ENCODE peak calls at places on chromosomes 12 and 14, in seven cellular contexts. C, K, R, U, V, F and O are unnamed samples.

GRCh38 chr12:50127546-50127945 is 15.5 kb downstream of the COX14 start:
- DNase-seq in C (no peak), K (no peak), R (no peak), U (no peak), V (no peak), F (no peak), O (no peak)

GRCh38 chr14:102941419-102942011 is 19.1 kb downstream of the AMN start:
- DNase-seq in C (no peak), K (no peak), R (no peak), U (no peak), V (no peak), F (no peak), O (no peak)

GRCh38 chr12:43381879-43382278 is 170.1 kb downstream of the ADAMTS20 start:
- DNase-seq in C (no peak), K (no peak), R (no peak), U (no peak), V (no peak), F (no peak), O (no peak)

GRCh38 chr14:51023964-51024363 is 70.9 kb downstream of the TRIM9 start:
- DNase-seq in C (peak), K (no peak), R (no peak), U (no peak), V (no peak), F (no peak), O (no peak)

GRCh38 chr12:62078020-62078419 is 182.2 kb upstream of the USP15 start:
- DNase-seq in C (no peak), K (no peak), R (no peak), U (no peak), V (no peak), F (no peak), O (no peak)

GRCh38 chr14:72401632-72402428 is 469.6 kb downstream of the RGS6 start:
- DNase-seq in C (no peak), K (no peak), R (no peak), U (no peak), V (no peak), F (no peak), O (no peak)

GRCh38 chr14:63542231-63542999 is 762 bp downstream of the PPP2R5E start:
- DNase-seq in C (no peak), K (peak), R (no peak), U (no peak), V (peak), F (peak), O (no peak)

GRCh38 chr14:81371802-81372201 is 28.3 kb downstream of the STON2 start:
- DNase-seq in C (no peak), K (no peak), R (no peak), U (no peak), V (no peak), F (no peak), O (no peak)

GRCh38 chr12:68428724-68429580 is 96.8 kb upstream of the MDM1 start:
- DNase-seq in C (peak), K (no peak), R (no peak), U (no peak), V (no peak), F (no peak), O (no peak)

GRCh38 chr12:100897240-100897639 is 102.7 kb downstream of the ANO4 start:
- DNase-seq in C (no peak), K (no peak), R (no peak), U (no peak), V (peak), F (no peak), O (no peak)

GRCh38 chr12:71947645-71948105 is 9.0 kb downstream of the TPH2 start:
- DNase-seq in C (peak), K (no peak), R (peak), U (no peak), V (no peak), F (no peak), O (peak)

GRCh38 chr14:81352413-81352812 is 47.7 kb downstream of the STON2 start:
- DNase-seq in C (no peak), K (no peak), R (no peak), U (no peak), V (no peak), F (no peak), O (no peak)

GRCh38 chr14:94180655-94181271 is 6.6 kb downstream of the PPP4R4 start:
- DNase-seq in C (peak), K (no peak), R (peak), U (no peak), V (no peak), F (no peak), O (no peak)

GRCh38 chr14:36151335-36151734 is 25.2 kb downstream of the PTCSC3 start:
- DNase-seq in C (no peak), K (no peak), R (no peak), U (no peak), V (no peak), F (no peak), O (no peak)

GRCh38 chr12:1931642-1932041 is 13.2 kb upstream of the CACNA2D4 start:
- DNase-seq in C (no peak), K (no peak), R (no peak), U (no peak), V (no peak), F (no peak), O (no peak)

GRCh38 chr14:99800781-99801180 is 7.6 kb downstream of the EML1 start:
- DNase-seq in C (no peak), K (no peak), R (no peak), U (no peak), V (no peak), F (no peak), O (no peak)

GRCh38 chr14:99760817-99761216 is 32.4 kb upstream of the EML1 start:
- DNase-seq in C (no peak), K (peak), R (no peak), U (no peak), V (no peak), F (no peak), O (no peak)

GRCh38 chr12:105672171-105672570 is 341.7 kb downstream of the C12orf75 start:
- DNase-seq in C (no peak), K (no peak), R (no peak), U (no peak), V (no peak), F (no peak), O (no peak)

GRCh38 chr14:70624972-70625371 is 16.7 kb upstream of the TTC9 start:
- DNase-seq in C (no peak), K (no peak), R (no peak), U (no peak), V (no peak), F (no peak), O (no peak)

GRCh38 chr12:2094597-2094996 is 41.8 kb downstream of the CACNA1C start:
- DNase-seq in C (no peak), K (no peak), R (peak), U (no peak), V (no peak), F (no peak), O (no peak)

GRCh38 chr14:49033131-49033530 is 553.0 kb downstream of the RPS29 start:
- DNase-seq in C (no peak), K (no peak), R (no peak), U (no peak), V (no peak), F (no peak), O (no peak)

GRCh38 chr12:49582840-49583239 is 14.9 kb upstream of the MCRS1 start:
- DNase-seq in C (no peak), K (no peak), R (no peak), U (no peak), V (peak), F (no peak), O (no peak)

GRCh38 chr12:98422809-98423208 is 92.6 kb upstream of the TMPO start:
- DNase-seq in C (no peak), K (no peak), R (peak), U (no peak), V (peak), F (no peak), O (no peak)

GRCh38 chr14:42617005-42617404 is 1010.3 kb downstream of the LRFN5 start:
- DNase-seq in C (no peak), K (no peak), R (no peak), U (no peak), V (no peak), F (no peak), O (no peak)

GRCh38 chr12:64814432-64814831 is 10.0 kb upstream of the TBC1D30 start:
- DNase-seq in C (no peak), K (no peak), R (no peak), U (no peak), V (peak), F (no peak), O (no peak)

GRCh38 chr14:54503476-54503875 is 6.2 kb upstream of the CGRRF1 start:
- DNase-seq in C (peak), K (no peak), R (peak), U (no peak), V (peak), F (no peak), O (no peak)

GRCh38 chr12:112938751-112939150 is 477 bp downstream of the OAS3 start:
- DNase-seq in C (peak), K (no peak), R (peak), U (no peak), V (no peak), F (no peak), O (no peak)

GRCh38 chr12:131442337-131442918 is 268.5 kb upstream of the SFSWAP start:
- DNase-seq in C (no peak), K (no peak), R (no peak), U (no peak), V (no peak), F (no peak), O (no peak)

GRCh38 chr14:103129301-103130016 is 6.2 kb downstream of the TNFAIP2 start:
- DNase-seq in C (no peak), K (peak), R (no peak), U (no peak), V (no peak), F (no peak), O (no peak)

GRCh38 chr12:11882301-11883019 is 188.3 kb upstream of the BCL2L14 start:
- DNase-seq in C (no peak), K (no peak), R (no peak), U (no peak), V (no peak), F (no peak), O (no peak)

GRCh38 chr12:6821271-6821673 is 349 bp upstream of the GPR162 start:
- DNase-seq in C (peak), K (no peak), R (peak), U (no peak), V (peak), F (no peak), O (peak)

GRCh38 chr14:66371776-66372175 is 114.4 kb upstream of the CCDC196 start:
- DNase-seq in C (no peak), K (no peak), R (no peak), U (no peak), V (no peak), F (no peak), O (no peak)

GRCh38 chr12:6230321-6231110 is 30.3 kb downstream of the CD9 start:
- DNase-seq in C (peak), K (peak), R (no peak), U (peak), V (peak), F (no peak), O (peak)

GRCh38 chr12:15208140-15208539 is 13.1 kb downstream of the RERG start:
- DNase-seq in C (no peak), K (no peak), R (peak), U (no peak), V (no peak), F (no peak), O (no peak)

GRCh38 chr14:68283378-68284123 is 464.0 kb downstream of the RAD51B start:
- DNase-seq in C (no peak), K (no peak), R (no peak), U (peak), V (peak), F (no peak), O (peak)

GRCh38 chr12:96177013-96177412 is 17.2 kb upstream of the ELK3 start:
- DNase-seq in C (peak), K (no peak), R (peak), U (no peak), V (no peak), F (no peak), O (no peak)

GRCh38 chr12:8108808-8109398 is 14.5 kb upstream of the CLEC4A start:
- DNase-seq in C (peak), K (peak), R (peak), U (peak), V (peak), F (peak), O (peak)
- TF ChIP-seq CTCF in C (peak), K (peak), R (peak), U (peak), V (peak), F (peak), O (peak)

DNA sequence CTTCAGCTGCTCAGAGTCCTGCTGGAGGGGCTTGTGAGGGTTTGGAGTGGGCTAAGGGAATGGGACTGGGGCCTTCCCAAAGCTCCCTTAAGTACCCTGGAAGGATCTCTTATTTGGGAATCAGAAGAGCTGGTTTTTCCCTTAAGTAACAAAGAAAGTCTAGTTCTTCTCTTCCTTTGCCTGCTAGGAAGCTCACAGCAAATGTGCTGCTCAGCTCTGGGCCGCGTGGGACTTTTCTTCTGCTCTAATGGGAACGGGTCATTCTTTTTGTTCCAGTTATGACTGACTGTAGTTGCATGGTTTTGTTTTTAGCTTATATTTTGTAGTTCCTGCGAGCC is 6.0 kb downstream of the KIF26A start:
- DNase-seq in C (no peak), K (no peak), R (no peak), U (no peak), V (no peak), F (no peak), O (no peak)
- TF ChIP-seq CTCF in C (no peak), K (no peak), R (no peak), U (no peak), V (no peak), F (no peak), O (no peak)

GRCh38 chr12:126064028-126064427 is 998.8 kb downstream of the AACS start:
- DNase-seq in C (no peak), K (no peak), R (no peak), U (no peak), V (no peak), F (no peak), O (no peak)

GRCh38 chr12:126067930-126068329 is 1002.7 kb downstream of the AACS start:
- DNase-seq in C (no peak), K (no peak), R (no peak), U (no peak), V (no peak), F (no peak), O (no peak)

DNA sequence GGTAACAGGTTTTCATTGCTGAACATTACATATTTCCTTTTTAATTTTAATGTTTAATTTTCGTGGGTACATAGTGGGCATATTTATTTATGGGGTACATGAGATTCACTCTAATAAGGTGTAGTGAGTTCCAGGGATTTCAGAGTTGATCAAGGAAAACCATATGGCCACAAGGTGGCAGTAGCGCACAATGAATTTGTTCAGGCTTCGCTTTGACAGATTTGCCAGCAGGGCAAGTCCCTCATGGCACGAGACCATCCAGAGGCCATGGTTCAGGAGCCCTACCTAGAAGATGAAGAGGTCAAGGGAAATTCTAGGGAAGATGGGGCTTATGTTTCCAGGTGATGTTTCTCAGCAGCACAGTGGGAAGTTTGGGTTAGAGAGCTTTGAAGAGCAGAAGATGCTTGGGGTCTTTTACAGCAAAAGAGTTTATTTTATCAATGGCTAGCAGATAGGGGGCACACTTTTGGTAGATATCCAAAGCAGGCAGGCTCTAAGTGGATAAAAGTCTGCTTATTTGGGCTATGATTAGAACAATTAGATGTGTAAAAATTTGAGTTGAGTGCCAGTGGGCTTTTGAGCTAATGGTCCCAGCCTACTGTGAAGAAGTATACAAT is 1004.4 kb downstream of the AACS start:
- DNase-seq in C (peak), K (no peak), R (peak), U (no peak), V (peak), F (peak), O (no peak)
- TF ChIP-seq CTCF in C (peak), K (no peak), R (peak), U (no peak), V (peak), F (peak), O (peak)

GRCh38 chr14:75001899-75002298 is 822 bp upstream of the EIF2B2 start:
- DNase-seq in C (no peak), K (no peak), R (no peak), U (no peak), V (no peak), F (no peak), O (no peak)

GRCh38 chr14:75003250-75004027 is 718 bp downstream of the EIF2B2 start:
- DNase-seq in C (no peak), K (no peak), R (no peak), U (no peak), V (no peak), F (no peak), O (no peak)

GRCh38 chr14:75005357-75005756 is 2.6 kb downstream of the EIF2B2 start:
- DNase-seq in C (no peak), K (no peak), R (no peak), U (no peak), V (no peak), F (no peak), O (no peak)

GRCh38 chr14:75001261-75001660 is 1.5 kb upstream of the EIF2B2 start:
- DNase-seq in C (no peak), K (no peak), R (no peak), U (no peak), V (no peak), F (no peak), O (no peak)

DNA sequence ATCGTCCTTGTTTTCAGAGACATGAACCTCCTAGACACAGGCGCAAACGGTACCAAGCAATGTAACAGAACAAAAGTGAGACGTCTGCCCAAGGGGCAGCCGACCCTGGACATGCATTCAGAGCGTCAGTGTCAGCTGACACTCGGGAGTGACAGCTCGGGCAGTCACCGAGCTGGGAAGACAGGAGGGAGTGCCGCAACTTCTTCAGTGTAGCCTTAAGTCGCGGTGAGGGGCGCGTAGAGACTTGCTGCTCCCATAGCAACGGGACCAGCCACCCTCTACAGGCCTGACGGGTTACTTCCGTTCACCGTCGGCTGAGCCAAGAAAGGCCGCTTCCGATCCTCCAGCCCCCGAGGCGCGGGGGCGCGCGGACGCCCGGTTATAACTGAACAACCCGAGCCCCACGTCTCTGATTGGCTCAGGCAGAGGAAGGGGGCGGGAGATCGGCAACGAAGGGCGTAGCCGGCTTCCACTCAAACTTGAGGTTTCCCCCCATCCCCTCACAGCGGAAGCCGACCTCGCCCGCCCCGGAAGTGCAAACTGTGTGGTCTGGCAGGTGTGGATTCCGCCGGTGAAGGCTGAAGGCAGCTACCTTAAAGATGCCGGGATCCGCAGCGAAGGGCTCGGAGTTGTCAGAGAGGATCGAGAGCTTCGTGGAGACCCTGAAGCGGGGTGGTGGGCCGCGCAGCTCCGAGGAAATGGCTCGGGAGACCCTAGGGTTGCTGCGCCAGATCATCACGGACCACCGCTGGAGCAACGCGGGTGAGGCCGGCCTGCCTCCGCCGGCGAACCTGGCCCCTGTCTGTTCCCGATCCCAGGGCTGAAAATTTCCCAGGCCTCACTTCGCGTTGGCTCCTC is at the start of gene EIF2B2:
- DNase-seq in C (peak), K (peak), R (peak), U (peak), V (peak), F (peak), O (peak)
- TF ChIP-seq CTCF in C (no peak), K (peak), R (no peak), U (no peak), V (no peak), F (peak), O (no peak)

GRCh38 chr12:21598651-21599050 is 6.0 kb downstream of the GYS2 start:
- DNase-seq in C (no peak), K (no peak), R (no peak), U (no peak), V (no peak), F (no peak), O (no peak)
- TF ChIP-seq CTCF in C (no peak), K (no peak), R (no peak), U (no peak), V (no peak), F (no peak), O (no peak)